ENCODE peak calls at places on chromosomes 4 and X, in eight cellular contexts. D is CD4-positive, CD25-positive, alpha-beta regulatory T cell; S is GM12878; K is ovary; T is dorsolateral prefrontal cortex; V is H9; H is OCI-LY7; Y is upper lobe of left lung. I is an unnamed sample.

GRCh38 chrX:47078129-47079043 is at the start of gene RGN:
- DNase-seq in D (no peak), S (no peak), K (peak), T (no peak), V (peak), H (no peak), Y (peak), I (no peak)

GRCh38 chrX:134990475-134991473 is at the start of gene SMIM10:
- DNase-seq in D (no peak), S (no peak), K (peak), T (peak), V (peak), H (peak), Y (peak), I (peak)

GRCh38 chr4:20251796-20252655 is at the start of gene SLIT2:
- DNase-seq in D (no peak), S (no peak), K (peak), T (peak), V (peak), H (no peak), Y (peak), I (peak)

GRCh38 chrX:5236096-5236495 is 992.6 kb downstream of the NLGN4X start:
- DNase-seq in D (no peak), S (no peak), K (no peak), T (no peak), V (peak), H (peak), Y (no peak), I (no peak)

GRCh38 chr4:129342820-129343219 is 246.9 kb downstream of the C4orf33 start:
- DNase-seq in D (no peak), S (no peak), K (no peak), T (no peak), V (no peak), H (no peak), Y (no peak), I (peak)

GRCh38 chrX:131394384-131394783 is 105.3 kb upstream of the IGSF1 start:
- DNase-seq in D (no peak), S (no peak), K (no peak), T (no peak), V (no peak), H (peak), Y (no peak), I (no peak)

GRCh38 chr4:3314706-3315260 is 22.0 kb downstream of the RGS12 start:
- DNase-seq in D (no peak), S (no peak), K (peak), T (peak), V (peak), H (no peak), Y (no peak), I (no peak)

GRCh38 chr4:133960975-133961374 is 240.6 kb downstream of the PABPC4L start:
- DNase-seq in D (no peak), S (no peak), K (no peak), T (no peak), V (no peak), H (no peak), Y (no peak), I (no peak)

GRCh38 chr4:8848507-8849265 is 23.0 kb downstream of the HMX1 start:
- DNase-seq in D (no peak), S (no peak), K (no peak), T (peak), V (peak), H (no peak), Y (no peak), I (no peak)

GRCh38 chrX:107935200-107935599 is 47.0 kb downstream of the TEX13B start:
- DNase-seq in D (no peak), S (no peak), K (no peak), T (no peak), V (no peak), H (no peak), Y (no peak), I (peak)

GRCh38 chr4:107709916-107710315 is 10.1 kb downstream of the PAPSS1 start:
- DNase-seq in D (no peak), S (no peak), K (no peak), T (no peak), V (no peak), H (no peak), Y (no peak), I (no peak)

GRCh38 chrX:123830309-123830708 is 29.5 kb upstream of the XIAP start:
- DNase-seq in D (no peak), S (peak), K (no peak), T (no peak), V (no peak), H (peak), Y (no peak), I (no peak)

GRCh38 chr4:183635333-183635732 is 23.7 kb downstream of the RWDD4 start:
- DNase-seq in D (no peak), S (no peak), K (peak), T (no peak), V (peak), H (no peak), Y (no peak), I (no peak)

GRCh38 chrX:65522739-65523372 is 11.7 kb downstream of the LAS1L start:
- DNase-seq in D (no peak), S (no peak), K (no peak), T (no peak), V (no peak), H (no peak), Y (no peak), I (peak)

GRCh38 chr4:95084584-95084983 is 326.8 kb downstream of the BMPR1B start:
- DNase-seq in D (no peak), S (no peak), K (no peak), T (no peak), V (no peak), H (no peak), Y (no peak), I (no peak)

GRCh38 chr4:80195441-80196139 is 1.7 kb upstream of the PRDM8 start:
- DNase-seq in D (no peak), S (no peak), K (no peak), T (no peak), V (no peak), H (no peak), Y (no peak), I (no peak)

GRCh38 chr4:185794637-185795036 is 17.4 kb downstream of the SORBS2 start:
- DNase-seq in D (no peak), S (no peak), K (no peak), T (no peak), V (no peak), H (no peak), Y (no peak), I (no peak)

GRCh38 chrX:64176876-64177275 is 28.6 kb downstream of the AMER1 start:
- DNase-seq in D (no peak), S (no peak), K (no peak), T (no peak), V (no peak), H (no peak), Y (no peak), I (no peak)

GRCh38 chrX:45524296-45524695 is 323.6 kb upstream of the DIPK2B start:
- DNase-seq in D (no peak), S (no peak), K (no peak), T (no peak), V (no peak), H (no peak), Y (no peak), I (peak)

GRCh38 chr4:17814140-17814539 is 3.4 kb downstream of the NCAPG start:
- DNase-seq in D (no peak), S (no peak), K (no peak), T (no peak), V (no peak), H (no peak), Y (no peak), I (peak)

GRCh38 chr4:165874072-165874798 is 1.2 kb downstream of the TLL1 start:
- DNase-seq in D (no peak), S (no peak), K (no peak), T (no peak), V (peak), H (no peak), Y (peak), I (no peak)

GRCh38 chr4:143362392-143363046 is 25.8 kb downstream of the GAB1 start:
- DNase-seq in D (no peak), S (no peak), K (no peak), T (no peak), V (no peak), H (no peak), Y (no peak), I (no peak)

GRCh38 chr4:114599231-114600065 is 841 bp downstream of the UGT8 start:
- DNase-seq in D (no peak), S (no peak), K (no peak), T (no peak), V (peak), H (peak), Y (peak), I (no peak)

GRCh38 chrX:120740072-120740471 is 110.2 kb upstream of the C1GALT1C1 start:
- DNase-seq in D (no peak), S (no peak), K (no peak), T (no peak), V (no peak), H (no peak), Y (no peak), I (no peak)

GRCh38 chr4:3614731-3614980 is 82.4 kb upstream of the LRPAP1 start:
- DNase-seq in D (no peak), S (no peak), K (no peak), T (peak), V (no peak), H (no peak), Y (no peak), I (no peak)

GRCh38 chrX:72545990-72546389 is 26.7 kb downstream of the HDAC8 start:
- DNase-seq in D (no peak), S (no peak), K (no peak), T (no peak), V (no peak), H (no peak), Y (no peak), I (peak)

GRCh38 chrX:115968436-115969252 is 201.9 kb upstream of the AGTR2 start:
- DNase-seq in D (no peak), S (no peak), K (no peak), T (no peak), V (peak), H (no peak), Y (peak), I (no peak)

GRCh38 chrX:40097492-40098263 is at the start of gene BCOR:
- DNase-seq in D (peak), S (no peak), K (peak), T (peak), V (peak), H (peak), Y (peak), I (no peak)

GRCh38 chrX:155148724-155149537 is 67.3 kb upstream of the VBP1 start:
- DNase-seq in D (peak), S (no peak), K (peak), T (no peak), V (no peak), H (peak), Y (no peak), I (peak)

GRCh38 chrX:147875866-147876596 is 35.7 kb upstream of the FMR1 start:
- DNase-seq in D (no peak), S (peak), K (no peak), T (no peak), V (no peak), H (no peak), Y (no peak), I (no peak)

GRCh38 chr4:84680956-84681355 is 98.0 kb downstream of the CDS1 start:
- DNase-seq in D (no peak), S (no peak), K (no peak), T (no peak), V (no peak), H (no peak), Y (no peak), I (no peak)

GRCh38 chr4:139525414-139525813 is 30.6 kb downstream of the SETD7 start:
- DNase-seq in D (no peak), S (peak), K (no peak), T (no peak), V (no peak), H (no peak), Y (no peak), I (no peak)

GRCh38 chr4:139521764-139522373 is 34.1 kb downstream of the SETD7 start:
- DNase-seq in D (no peak), S (peak), K (no peak), T (no peak), V (no peak), H (no peak), Y (no peak), I (no peak)

GRCh38 chr4:139523076-139523475 is 32.9 kb downstream of the SETD7 start:
- DNase-seq in D (no peak), S (no peak), K (no peak), T (no peak), V (no peak), H (no peak), Y (no peak), I (no peak)

GRCh38 chr4:139524062-139524631 is 31.9 kb downstream of the SETD7 start:
- DNase-seq in D (no peak), S (no peak), K (no peak), T (no peak), V (no peak), H (no peak), Y (no peak), I (no peak)

GRCh38 chr4:139522457-139522856 is 33.6 kb downstream of the SETD7 start:
- DNase-seq in D (no peak), S (no peak), K (no peak), T (no peak), V (no peak), H (no peak), Y (no peak), I (no peak)
- H3K27ac ChIP-seq in D (no peak), S (peak), K (no peak), T (peak), V (no peak), H (no peak), Y (no peak), I (no peak)

GRCh38 chr4:156931267-156931666 is 40.3 kb downstream of the PDGFC start:
- DNase-seq in D (no peak), S (no peak), K (no peak), T (no peak), V (no peak), H (no peak), Y (no peak), I (peak)

GRCh38 chr4:156933633-156934258 is 37.9 kb downstream of the PDGFC start:
- DNase-seq in D (no peak), S (no peak), K (no peak), T (no peak), V (no peak), H (no peak), Y (no peak), I (peak)

GRCh38 chr4:156929706-156930105 is 41.9 kb downstream of the PDGFC start:
- DNase-seq in D (no peak), S (no peak), K (no peak), T (no peak), V (no peak), H (no peak), Y (no peak), I (no peak)

GRCh38 chr4:156939151-156939550 is 32.4 kb downstream of the PDGFC start:
- DNase-seq in D (no peak), S (no peak), K (no peak), T (no peak), V (no peak), H (no peak), Y (no peak), I (no peak)

GRCh38 chr4:156934259-156934635 is 37.4 kb downstream of the PDGFC start:
- DNase-seq in D (no peak), S (no peak), K (no peak), T (no peak), V (no peak), H (no peak), Y (no peak), I (no peak)
- H3K27ac ChIP-seq in D (no peak), S (no peak), K (no peak), T (no peak), V (no peak), H (no peak), Y (no peak), I (peak)

DNA sequence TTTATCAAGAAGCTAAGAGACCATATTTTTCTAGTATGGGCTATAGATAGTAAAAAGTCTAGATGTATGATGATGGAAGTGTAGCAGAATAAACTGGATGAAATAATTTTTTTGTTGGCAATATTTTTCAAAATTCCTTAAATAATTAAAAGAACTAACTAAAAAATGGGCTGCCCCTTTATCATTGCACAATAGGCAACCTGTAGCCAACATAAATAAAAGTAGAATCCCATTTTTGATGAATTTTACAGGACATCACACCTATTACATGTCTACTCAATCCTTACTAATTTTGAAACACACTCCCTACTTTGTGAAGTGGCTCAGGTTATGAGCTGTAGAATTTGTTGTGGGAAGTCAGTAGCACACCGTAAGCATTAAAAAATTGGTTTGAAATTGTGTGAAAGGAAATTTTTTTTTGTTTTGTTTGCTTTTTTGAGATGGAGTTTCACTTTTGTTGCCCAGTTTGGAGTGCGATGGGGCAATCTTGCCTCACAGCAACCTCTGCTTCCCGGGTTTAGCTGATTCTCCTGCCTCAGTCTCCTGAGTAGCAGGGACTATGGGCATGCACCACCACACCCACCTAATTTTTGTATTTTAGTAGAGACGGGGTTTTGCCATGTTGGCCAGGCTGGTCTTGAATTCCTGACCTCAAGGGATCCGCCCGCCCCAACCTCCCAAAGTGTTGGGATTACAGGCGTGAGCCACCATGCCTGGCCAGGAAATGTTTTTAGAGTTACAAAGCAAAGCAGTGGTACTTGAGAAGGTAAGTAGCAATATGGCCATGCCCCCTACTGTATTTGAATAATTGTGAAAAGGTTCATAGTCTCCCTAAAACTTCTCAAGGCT is 8.9 kb upstream of the RUFY3 start:
- DNase-seq in D (no peak), S (no peak), K (no peak), T (no peak), V (no peak), H (no peak), Y (no peak), I (no peak)
- H3K27ac ChIP-seq in D (no peak), S (peak), K (no peak), T (no peak), V (no peak), H (peak), Y (peak), I (no peak)

DNA sequence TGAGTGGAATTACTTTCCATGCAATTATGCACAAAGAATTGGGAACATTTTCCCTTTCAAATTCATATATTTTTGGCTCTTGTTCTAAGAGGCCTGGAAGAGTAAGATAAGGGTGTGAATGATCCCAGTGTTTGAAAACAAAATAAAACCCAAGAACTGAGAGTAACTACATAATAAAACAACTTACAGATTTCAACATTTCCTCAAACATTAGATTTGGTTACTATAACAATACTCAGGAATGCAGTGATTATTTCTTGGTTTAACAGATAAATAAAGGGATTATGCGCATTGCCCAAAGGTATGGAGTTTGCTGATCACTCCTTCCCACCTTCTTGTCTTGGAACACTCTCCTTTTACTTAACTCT is 292.5 kb downstream of the CAMK2D start:
- DNase-seq in D (no peak), S (no peak), K (no peak), T (no peak), V (no peak), H (no peak), Y (no peak), I (no peak)
- H3K27ac ChIP-seq in D (no peak), S (no peak), K (peak), T (peak), V (no peak), H (no peak), Y (peak), I (peak)

GRCh38 chr4:42339935-42340406 is 57.3 kb upstream of the SHISA3 start:
- DNase-seq in D (no peak), S (no peak), K (peak), T (no peak), V (no peak), H (no peak), Y (no peak), I (peak)

GRCh38 chr4:42344260-42344659 is 53.0 kb upstream of the SHISA3 start:
- DNase-seq in D (no peak), S (no peak), K (no peak), T (no peak), V (no peak), H (no peak), Y (no peak), I (no peak)

GRCh38 chr4:42345962-42346544 is 51.2 kb upstream of the SHISA3 start:
- DNase-seq in D (no peak), S (no peak), K (no peak), T (no peak), V (no peak), H (no peak), Y (peak), I (no peak)

GRCh38 chr4:42344749-42345148 is 52.5 kb upstream of the SHISA3 start:
- DNase-seq in D (no peak), S (no peak), K (no peak), T (no peak), V (no peak), H (no peak), Y (no peak), I (no peak)

DNA sequence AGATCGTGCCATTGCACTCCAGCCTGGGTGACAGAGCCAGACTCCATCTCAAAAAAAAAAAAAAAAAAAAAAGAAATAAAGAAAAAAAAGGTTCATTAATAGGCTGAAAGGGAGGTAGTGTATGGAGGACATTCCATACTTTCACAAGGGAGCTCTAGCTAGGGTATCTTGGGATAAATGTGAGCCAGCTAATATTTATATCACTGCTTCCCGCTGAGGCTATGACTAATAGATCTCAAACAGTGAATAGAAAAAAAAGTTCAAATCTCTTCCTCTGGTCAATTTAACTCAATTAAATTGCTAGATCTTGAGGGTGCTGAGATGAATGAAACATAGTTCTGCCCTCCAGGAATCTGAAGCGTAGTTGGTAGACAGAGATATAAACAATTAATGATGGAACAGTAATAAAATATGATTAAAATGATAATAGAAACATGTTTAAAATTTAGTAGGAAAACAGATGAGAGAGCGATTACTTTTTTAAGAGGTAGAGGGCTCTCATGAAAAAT is 55.7 kb upstream of the SHISA3 start:
- DNase-seq in D (no peak), S (no peak), K (no peak), T (no peak), V (no peak), H (no peak), Y (no peak), I (peak)
- H3K27ac ChIP-seq in D (no peak), S (no peak), K (no peak), T (no peak), V (no peak), H (no peak), Y (no peak), I (no peak)

DNA sequence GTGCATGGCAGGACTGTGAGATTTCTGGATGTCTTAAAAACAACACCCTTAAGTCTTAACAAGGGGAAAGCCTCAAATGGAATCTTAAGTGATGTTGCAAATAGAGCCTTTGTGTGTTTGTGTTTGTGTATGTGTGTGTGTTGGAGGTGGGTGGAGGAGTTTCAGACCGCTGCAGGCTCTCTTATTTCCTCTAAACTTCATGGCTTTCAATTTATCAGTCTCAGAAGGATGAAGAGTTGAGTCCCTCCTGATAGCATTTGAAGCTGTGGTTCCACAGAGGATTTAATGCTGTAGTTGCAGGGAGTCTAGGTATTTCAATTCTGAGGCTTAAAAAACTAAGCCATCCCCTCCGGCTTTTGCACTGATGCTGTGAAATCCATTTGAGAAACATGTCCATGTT is 4.3 kb upstream of the AGA start:
- DNase-seq in D (no peak), S (no peak), K (no peak), T (no peak), V (no peak), H (no peak), Y (no peak), I (no peak)
- H3K27ac ChIP-seq in D (no peak), S (no peak), K (no peak), T (no peak), V (no peak), H (no peak), Y (no peak), I (no peak)

GRCh38 chrX:110281377-110281776 is 36.5 kb downstream of the AMMECR1 start:
- DNase-seq in D (no peak), S (no peak), K (no peak), T (no peak), V (no peak), H (no peak), Y (no peak), I (no peak)
- H3K27ac ChIP-seq in D (no peak), S (no peak), K (no peak), T (no peak), V (no peak), H (no peak), Y (no peak), I (no peak)

GRCh38 chr4:77076889-77077635 is 1.3 kb upstream of the CCNI start:
- DNase-seq in D (no peak), S (no peak), K (no peak), T (no peak), V (no peak), H (peak), Y (no peak), I (no peak)
- H3K27ac ChIP-seq in D (peak), S (peak), K (peak), T (peak), V (peak), H (peak), Y (peak), I (peak)

I was measured in brain microvascular endothelial cell.